ENCODE peak calls at places on chromosome 1, in eight cellular contexts. P is IMR-90, E is pancreas, M is lower lobe of right lung, C is fibroblast of lung, W is cardiac muscle cell, Y is right lobe of liver, S is transverse colon. L is an unnamed sample.
A peak's percentile ranks its signal among the peaks of the same experiment; 100 is the strongest.

GRCh38 chr1:242585616-242586354 is 61.3 kb upstream of the PLD5 start:
- DNase-seq in P (no peak), E (no peak), M (no peak), C (no peak), W (no peak), Y (no peak), S (no peak), L (no peak)

GRCh38 chr1:80893140-80893539 is 907.6 kb upstream of the ADGRL2 start:
- DNase-seq in P (no peak), E (no peak), M (no peak), C (peak; percentile 39), W (peak; percentile 69), Y (no peak), S (no peak), L (no peak)

GRCh38 chr1:203308205-203309114 is 3.1 kb downstream of the BTG2 start:
- DNase-seq in P (no peak), E (no peak), M (no peak), C (no peak), W (no peak), Y (no peak), S (peak; percentile 43), L (no peak)

GRCh38 chr1:38941527-38942019 is at the start of gene RHBDL2:
- DNase-seq in P (peak; percentile 38), E (peak; percentile 64), M (peak; percentile 68), C (peak; percentile 38), W (peak; percentile 70), Y (peak; percentile 54), S (peak; percentile 82), L (peak; percentile 71)

GRCh38 chr1:222711319-222712252 is 705 bp downstream of the AIDA start:
- DNase-seq in P (peak; percentile 57), E (peak; percentile 52), M (peak; percentile 66), C (peak; percentile 66), W (peak; percentile 65), Y (peak; percentile 63), S (peak; percentile 66), L (peak; percentile 65)

GRCh38 chr1:202150607-202151006 is 6.1 kb upstream of the ARL8A start:
- DNase-seq in P (no peak), E (no peak), M (no peak), C (no peak), W (no peak), Y (no peak), S (no peak), L (no peak)

GRCh38 chr1:76066390-76066789 is 8.2 kb upstream of the ST6GALNAC3 start:
- DNase-seq in P (peak; percentile 67), E (no peak), M (no peak), C (peak; percentile 26), W (peak; percentile 15), Y (no peak), S (no peak), L (no peak)

GRCh38 chr1:94883688-94884087 is 43.2 kb downstream of the CNN3 start:
- DNase-seq in P (peak; percentile 66), E (no peak), M (no peak), C (peak; percentile 78), W (peak; percentile 67), Y (no peak), S (no peak), L (no peak)

GRCh38 chr1:11729498-11730428 is 6.2 kb upstream of the AGTRAP start:
- DNase-seq in P (no peak), E (no peak), M (no peak), C (no peak), W (peak; percentile 60), Y (no peak), S (no peak), L (no peak)

GRCh38 chr1:174982971-174983689 is 16.6 kb upstream of the CACYBP start:
- DNase-seq in P (peak; percentile 49), E (no peak), M (no peak), C (peak; percentile 73), W (peak; percentile 77), Y (no peak), S (no peak), L (no peak)

GRCh38 chr1:112869895-112870294 is 86.1 kb downstream of the SLC16A1 start:
- DNase-seq in P (no peak), E (no peak), M (no peak), C (no peak), W (no peak), Y (no peak), S (no peak), L (no peak)

GRCh38 chr1:182616130-182617074 is 12.2 kb upstream of the RGS16 start:
- DNase-seq in P (peak; percentile 25), E (peak; percentile 54), M (peak; percentile 88), C (peak; percentile 82), W (peak; percentile 87), Y (peak; percentile 80), S (peak; percentile 66), L (peak; percentile 76)

DNA sequence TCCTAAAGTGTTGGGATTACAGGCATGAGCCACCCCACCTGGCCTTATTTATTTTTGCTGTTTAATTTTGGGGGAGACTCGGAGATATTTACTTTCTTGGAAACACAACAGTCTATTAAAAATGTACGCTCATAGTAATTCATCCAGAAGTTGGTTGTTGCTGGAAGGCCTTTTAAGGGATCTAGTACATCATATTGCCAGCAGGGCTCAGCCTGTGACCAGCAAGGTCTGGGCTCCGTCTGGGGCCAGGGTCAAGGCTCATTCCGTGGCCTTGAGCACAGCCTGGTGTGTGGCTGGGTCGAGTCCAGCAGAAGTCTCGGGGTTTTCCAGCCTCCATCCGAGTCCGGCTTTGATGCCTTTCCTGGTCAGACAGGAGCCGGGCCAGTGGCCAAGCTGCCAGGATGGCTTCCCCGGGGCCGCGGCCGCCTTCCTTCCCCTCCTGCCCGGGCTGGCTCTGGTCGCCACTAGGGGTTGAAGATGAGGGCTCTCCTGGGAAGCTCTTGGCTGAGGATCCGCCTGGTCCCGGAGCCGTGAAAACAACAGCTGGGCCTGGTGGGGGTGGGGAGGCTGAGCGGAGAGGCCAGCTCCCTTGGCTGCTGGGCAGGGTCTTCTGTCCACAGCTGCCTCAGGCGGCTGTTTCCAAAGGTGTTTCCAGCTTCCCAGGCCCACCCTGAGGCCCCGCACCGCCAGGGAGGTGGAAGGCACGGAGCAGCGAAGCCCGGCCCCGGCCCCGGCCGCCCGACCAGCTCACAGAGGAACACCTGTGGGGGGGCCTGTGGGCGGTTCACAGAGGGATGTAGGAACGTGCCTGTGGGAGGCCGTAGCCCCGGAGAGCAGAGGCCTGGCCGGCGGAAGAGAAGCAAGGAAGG is 5.1 kb upstream of the VWA1 start:
- DNase-seq in P (peak; percentile 50), E (peak; percentile 89), M (peak; percentile 78), C (peak; percentile 75), W (peak; percentile 93), Y (peak; percentile 73), S (no peak), L (peak; percentile 85)
- H3K4me3 ChIP-seq in P (no peak overlapping the region), E (no peak overlapping the region), M (peak overlapping the region; percentile 21), C (no peak overlapping the region), W (no peak overlapping the region), Y (no peak overlapping the region), S (no peak overlapping the region), L (peak overlapping the region; percentile 19)

DNA sequence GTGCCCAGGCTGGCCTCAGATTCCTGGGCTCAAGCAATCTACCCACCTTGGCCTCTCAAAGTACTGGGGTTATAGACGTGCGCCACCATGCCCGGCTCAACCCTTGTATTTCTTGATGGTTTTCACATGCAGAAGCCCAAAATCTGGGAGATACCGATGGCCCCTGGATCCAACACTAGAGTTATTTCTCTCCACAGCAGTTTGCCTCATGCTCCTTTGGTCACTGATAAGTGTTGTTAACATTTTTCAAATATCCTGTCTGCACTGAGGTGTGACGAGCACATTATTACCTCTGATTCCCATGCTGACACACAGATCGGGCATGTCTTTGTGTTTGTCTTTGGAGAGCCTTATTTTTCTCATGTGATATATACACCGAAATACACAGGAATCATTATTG is 107.0 kb downstream of the KIF26B start:
- DNase-seq in P (no peak), E (no peak), M (no peak), C (no peak), W (no peak), Y (no peak), S (no peak), L (no peak)
- H3K27me3 ChIP-seq in P (no peaks in the 10 kb centered on the region), E (no peaks in the 10 kb centered on the region), M (no peaks in the 10 kb centered on the region), C (no peaks in the 10 kb centered on the region), W (no peaks in the 10 kb centered on the region), Y (no peaks in the 10 kb centered on the region), S (peaks cover 79% of the 10 kb centered on the region), L (peaks cover 26% of the 10 kb centered on the region)

GRCh38 chr1:45044916-45045315 is 32.9 kb downstream of the UROD start:
- DNase-seq in P (no peak), E (no peak), M (no peak), C (no peak), W (no peak), Y (no peak), S (no peak), L (no peak)

GRCh38 chr1:45047032-45047431 is 35.0 kb downstream of the UROD start:
- DNase-seq in P (no peak), E (no peak), M (no peak), C (no peak), W (no peak), Y (no peak), S (no peak), L (no peak)

GRCh38 chr1:45040297-45040696 is 28.2 kb downstream of the UROD start:
- DNase-seq in P (no peak), E (no peak), M (no peak), C (no peak), W (no peak), Y (no peak), S (no peak), L (no peak)

GRCh38 chr1:45038661-45039364 is 26.8 kb downstream of the UROD start:
- DNase-seq in P (no peak), E (no peak), M (no peak), C (no peak), W (no peak), Y (no peak), S (no peak), L (no peak)

DNA sequence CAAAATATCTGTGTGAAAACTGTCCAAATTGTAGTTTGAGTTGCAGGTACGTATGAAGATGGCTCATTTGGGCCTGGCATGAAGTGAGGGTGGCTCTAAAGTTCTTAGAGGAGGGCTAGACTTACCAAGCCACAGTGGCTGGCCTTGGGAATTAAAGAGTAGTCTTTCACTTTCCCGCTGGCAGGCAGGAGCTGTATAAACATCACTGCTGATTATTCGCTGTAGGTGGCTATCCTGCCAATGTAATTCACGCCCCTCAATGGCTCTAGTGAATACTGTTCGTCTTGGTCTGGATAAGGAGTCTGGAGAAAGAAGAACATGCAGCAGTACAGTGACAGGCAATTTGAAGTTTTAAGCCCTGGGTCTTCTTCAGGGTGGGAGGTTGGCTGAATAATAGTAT is 31.0 kb downstream of the UROD start:
- DNase-seq in P (no peak), E (no peak), M (no peak), C (no peak), W (no peak), Y (no peak), S (no peak), L (no peak)
- TF ChIP-seq CTCF in P (no peak), E (no peak), M (no peak), C (no peak), W (no peak), Y (no peak), S (no peak), L (no peak)

DNA sequence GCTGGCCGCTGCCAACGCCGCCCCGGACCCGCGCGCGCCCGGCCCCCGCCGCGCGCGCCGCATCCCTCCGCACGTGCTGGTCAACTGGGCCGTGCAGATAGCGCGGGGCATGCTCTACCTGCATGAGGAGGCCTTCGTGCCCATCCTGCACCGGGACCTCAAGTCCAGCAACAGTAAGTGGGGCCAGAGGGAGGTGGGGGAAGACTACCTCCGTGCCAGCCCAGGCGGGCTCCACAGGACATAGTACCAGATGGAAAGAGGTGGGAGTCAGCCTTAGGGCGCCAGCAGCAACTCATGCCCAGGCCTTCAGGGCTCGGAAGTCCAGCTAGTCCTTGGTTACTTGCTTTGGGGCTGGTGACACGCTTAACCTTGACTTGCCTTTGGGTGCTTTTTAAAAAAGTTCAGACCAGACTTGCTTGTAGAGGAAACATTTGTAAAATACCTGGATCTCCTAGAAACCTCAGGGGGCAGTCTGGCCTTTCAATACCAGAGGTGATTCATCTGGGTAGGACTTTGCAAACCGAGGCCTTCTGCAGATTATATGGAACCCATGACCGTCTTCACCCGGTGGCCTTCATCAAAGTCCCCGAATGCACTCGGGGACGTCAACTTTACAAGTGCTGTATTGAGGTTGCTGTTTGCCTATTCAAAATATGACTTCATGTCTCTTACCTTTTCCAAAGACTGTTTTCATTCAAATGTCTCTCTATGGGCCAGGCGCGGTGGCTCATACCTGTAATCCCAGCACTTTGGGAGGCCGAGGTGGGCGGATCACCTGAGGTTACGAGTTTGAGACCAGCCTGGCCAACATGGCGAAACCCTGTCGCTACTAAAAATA is 1.4 kb downstream of the MAP3K21 start:
- DNase-seq in P (no peak), E (peak; percentile 45), M (no peak), C (no peak), W (peak; percentile 2), Y (peak; percentile 56), S (peak; percentile 32), L (no peak)
- H3K4me3 ChIP-seq in P (peak overlapping the region; percentile 68), E (peak overlapping the region; percentile 93), M (peak overlapping the region; percentile 60), C (peak overlapping the region; percentile 45), W (peak overlapping the region; percentile 56), Y (peak overlapping the region; percentile 73), S (peak overlapping the region; percentile 53), L (peak overlapping the region; percentile 55)